ENCODE peak calls at places on chromosomes 6 and 20, in seven cellular contexts. G is AG10803, X is GM13977, C is NCI-H1694 treated with DMSO at 0.1 percent for 48 hours, W is ovary, T is HFF-Myc, H is RWPE1. L is an unnamed sample.

GRCh38 chr20:32244150-32244823 is 33.2 kb upstream of the KIF3B start:
- DNase-seq in G (no peak), X (no peak), C (no peak), W (no peak), T (no peak), H (no peak), L (no peak)

GRCh38 chr6:109816452-109817374 is 125.6 kb downstream of the FIG4 start:
- DNase-seq in G (no peak), X (no peak), C (peak; percentile 93), W (no peak), T (no peak), H (no peak), L (peak; percentile 80)

GRCh38 chr6:29552512-29553051 is 7.0 kb downstream of the UBD start:
- DNase-seq in G (peak; percentile 66), X (peak; percentile 88), C (no peak), W (no peak), T (peak; percentile 46), H (peak; percentile 64), L (peak; percentile 61)

GRCh38 chr6:138692058-138692977 is 81.3 kb upstream of the CCDC28A start:
- DNase-seq in G (peak; percentile 53), X (peak; percentile 95), C (no peak), W (peak; percentile 73), T (no peak), H (peak; percentile 85), L (no peak)

GRCh38 chr6:38169221-38169674 is 349.7 kb downstream of the ZFAND3 start:
- DNase-seq in G (no peak), X (no peak), C (no peak), W (peak; percentile 14), T (no peak), H (no peak), L (no peak)

GRCh38 chr6:43916091-43916923 is 146.3 kb downstream of the VEGFA start:
- DNase-seq in G (peak; percentile 52), X (no peak), C (no peak), W (no peak), T (no peak), H (no peak), L (no peak)

GRCh38 chr20:36817496-36817895 is 43.9 kb upstream of the DSN1 start:
- DNase-seq in G (no peak), X (no peak), C (no peak), W (no peak), T (no peak), H (no peak), L (peak; percentile 88)

GRCh38 chr6:16657768-16658167 is 103.5 kb downstream of the ATXN1 start:
- DNase-seq in G (no peak), X (peak; percentile 35), C (no peak), W (no peak), T (no peak), H (no peak), L (no peak)

GRCh38 chr20:63056236-63057132 is 49.7 kb upstream of the BHLHE23 start:
- DNase-seq in G (peak; percentile 29), X (peak; percentile 80), C (peak; percentile 14), W (peak; percentile 62), T (no peak), H (peak; percentile 58), L (peak; percentile 25)

GRCh38 chr20:48682529-48683385 is 145.0 kb downstream of the PREX1 start:
- DNase-seq in G (peak; percentile 98), X (no peak), C (peak; percentile 94), W (peak; percentile 92), T (peak; percentile 99), H (peak; percentile 84), L (peak; percentile 19)

GRCh38 chr20:44143896-44144295 is 43.1 kb downstream of the JPH2 start:
- DNase-seq in G (no peak), X (no peak), C (no peak), W (no peak), T (no peak), H (no peak), L (no peak)

GRCh38 chr6:7773322-7773721 is 47.4 kb downstream of the BMP6 start:
- DNase-seq in G (no peak), X (no peak), C (no peak), W (no peak), T (no peak), H (no peak), L (no peak)

GRCh38 chr6:6684365-6684833 is 95.9 kb downstream of the LY86 start:
- DNase-seq in G (no peak), X (peak; percentile 87), C (no peak), W (no peak), T (no peak), H (no peak), L (no peak)

GRCh38 chr6:1636971-1637871 is 27.5 kb downstream of the FOXC1 start:
- DNase-seq in G (no peak), X (no peak), C (no peak), W (no peak), T (no peak), H (peak; percentile 83), L (no peak)

GRCh38 chr6:142822882-142823578 is 121.9 kb downstream of the HIVEP2 start:
- DNase-seq in G (no peak), X (no peak), C (peak; percentile 42), W (no peak), T (no peak), H (no peak), L (no peak)

GRCh38 chr6:26205625-26206574 is 118.7 kb downstream of the HFE start:
- DNase-seq in G (peak; percentile 87), X (peak; percentile 23), C (no peak), W (no peak), T (no peak), H (no peak), L (peak; percentile 59)